ENCODE peak calls at places on chromosome 18, in eight cellular contexts. O, Z, U, W, P, T, G and N are unnamed samples.

GRCh38 chr18:59950215-59950944 is 50.6 kb downstream of the PMAIP1 start:
- DNase-seq in Z (no peak), W (no peak), T (no peak), G (no peak), P (no peak), O (no peak), U (no peak), N (no peak)

GRCh38 chr18:6994719-6995430 is 122.7 kb downstream of the LAMA1 start:
- DNase-seq in Z (no peak), U (no peak), O (no peak), T (no peak), W (no peak), G (no peak), P (peak; percentile 11), N (no peak)

GRCh38 chr18:65725421-65726050 is 25.3 kb upstream of the CDH7 start:
- DNase-seq in T (peak; percentile 28), Z (peak; percentile 60), W (no peak), O (peak; percentile 7), G (peak; percentile 14), P (no peak), U (no peak), N (no peak)

GRCh38 chr18:67232406-67232805 is 284.1 kb downstream of the DSEL start:
- DNase-seq in P (no peak), O (no peak), G (no peak), Z (no peak), W (no peak), U (no peak), T (no peak), N (no peak)

GRCh38 chr18:48926420-48926857 is 24.3 kb downstream of the SMAD7 start:
- DNase-seq in O (no peak), U (no peak), G (no peak), W (no peak), Z (no peak), T (no peak), P (no peak), N (peak; percentile 76)

GRCh38 chr18:58649966-58650816 is 21.1 kb upstream of the MALT1 start:
- DNase-seq in T (no peak), W (peak; percentile 53), Z (no peak), O (no peak), P (no peak), G (no peak), U (no peak), N (no peak)

GRCh38 chr18:37107748-37108522 is 279.0 kb downstream of the KIAA1328 start:
- DNase-seq in T (no peak), U (no peak), W (no peak), O (no peak), P (no peak), Z (no peak), G (no peak), N (no peak)

GRCh38 chr18:9321017-9321452 is 13.5 kb upstream of the TWSG1 start:
- DNase-seq in Z (no peak), U (no peak), T (no peak), P (no peak), O (no peak), G (no peak), W (no peak), N (no peak)

GRCh38 chr18:58361212-58361611 is 267.7 kb downstream of the ALPK2 start:
- DNase-seq in O (no peak), P (no peak), T (no peak), Z (no peak), G (no peak), W (no peak), U (no peak), N (no peak)

GRCh38 chr18:76475450-76476203 is 19.4 kb downstream of the ZNF516 start:
- DNase-seq in P (no peak), Z (no peak), O (no peak), G (no peak), U (no peak), W (no peak), T (peak; percentile 28), N (no peak)

GRCh38 chr18:75253784-75254183 is 43.2 kb downstream of the TSHZ1 start:
- DNase-seq in W (no peak), T (no peak), U (no peak), G (no peak), P (no peak), O (no peak), Z (no peak), N (no peak)